ENCODE peak calls at places on chromosomes 12 and 14, in seven cellular contexts. Y, B, I, V, C, T and E are unnamed samples.

GRCh38 chr12:74021937-74022336 is 515.7 kb upstream of the ATXN7L3B start:
- DNase-seq in C (peak), I (peak), V (peak), Y (peak), B (peak), T (peak), E (no peak)

GRCh38 chr14:49972199-49972671 is 79.4 kb downstream of the ARF6 start:
- DNase-seq in B (no peak), Y (no peak), T (no peak), V (peak), I (peak), C (peak), E (no peak)

GRCh38 chr14:48970995-48971394 is 615.2 kb downstream of the RPS29 start:
- DNase-seq in C (no peak), V (peak), Y (no peak), T (no peak), B (no peak), I (no peak), E (no peak)

GRCh38 chr12:22543246-22544037 is 900 bp downstream of the C2CD5 start:
- DNase-seq in V (peak), Y (peak), C (peak), B (peak), I (peak), T (peak), E (no peak)

GRCh38 chr12:104712477-104712876 is 245.6 kb downstream of the SLC41A2 start:
- DNase-seq in C (no peak), B (no peak), I (no peak), T (no peak), Y (no peak), V (peak), E (no peak)

GRCh38 chr12:115023279-115023678 is 339.3 kb upstream of the TBX3 start:
- DNase-seq in T (no peak), B (no peak), V (peak), Y (no peak), I (no peak), C (no peak), E (no peak)

GRCh38 chr12:55736780-55737580 is 5.9 kb upstream of the GDF11 start:
- DNase-seq in Y (peak), B (peak), V (peak), C (peak), T (peak), I (peak), E (no peak)

GRCh38 chr12:131102991-131103609 is 149.4 kb downstream of the ADGRD1 start:
- DNase-seq in T (no peak), I (no peak), V (no peak), B (no peak), C (peak), Y (peak), E (peak)

GRCh38 chr12:8780389-8780788 is 42.0 kb upstream of the A2ML1 start:
- DNase-seq in C (no peak), Y (no peak), I (peak), T (no peak), V (peak), B (peak), E (no peak)
- TF ChIP-seq CTCF in C (no peak), Y (no peak), I (peak), T (no peak), V (peak), B (peak), E (peak)

GRCh38 chr12:53677612-53678133 is 1.8 kb upstream of the ATP5MC2 start:
- DNase-seq in B (no peak), I (no peak), Y (no peak), T (no peak), C (no peak), V (no peak), E (no peak)
- TF ChIP-seq CTCF in B (no peak), I (no peak), Y (no peak), T (no peak), C (no peak), V (no peak), E (no peak)

GRCh38 chr12:2683283-2684025 is 111.3 kb upstream of the FKBP4 start:
- DNase-seq in C (peak), T (no peak), I (no peak), B (no peak), V (no peak), Y (no peak), E (no peak)

GRCh38 chr12:2680676-2681039 is 114.1 kb upstream of the FKBP4 start:
- DNase-seq in V (no peak), Y (no peak), T (no peak), B (no peak), I (no peak), C (no peak), E (no peak)

GRCh38 chr12:2679816-2680675 is 114.7 kb upstream of the FKBP4 start:
- DNase-seq in B (no peak), I (no peak), Y (no peak), T (no peak), V (no peak), C (no peak), E (no peak)

GRCh38 chr12:2681426-2682205 is 113.2 kb upstream of the FKBP4 start:
- DNase-seq in V (no peak), C (no peak), T (no peak), I (no peak), B (no peak), Y (no peak), E (no peak)

GRCh38 chr12:2682301-2683282 is 112.2 kb upstream of the FKBP4 start:
- DNase-seq in V (peak), C (peak), Y (peak), B (peak), T (no peak), I (peak), E (no peak)
- TF ChIP-seq CTCF in V (peak), C (peak), Y (no peak), B (peak), T (peak), I (peak), E (peak)

GRCh38 chr12:18139254-18139653 is 49.3 kb upstream of the RERGL start:
- DNase-seq in Y (no peak), I (no peak), C (no peak), T (no peak), V (no peak), B (no peak), E (no peak)

GRCh38 chr12:18135509-18135908 is 45.5 kb upstream of the RERGL start:
- DNase-seq in T (no peak), B (no peak), V (peak), I (no peak), Y (no peak), C (no peak), E (no peak)

GRCh38 chr12:18140969-18141368 is 51.0 kb upstream of the RERGL start:
- DNase-seq in I (no peak), V (no peak), Y (no peak), T (no peak), C (no peak), B (no peak), E (no peak)

GRCh38 chr12:18141583-18141982 is 51.6 kb upstream of the RERGL start:
- DNase-seq in T (no peak), B (no peak), C (no peak), Y (no peak), V (peak), I (no peak), E (no peak)

GRCh38 chr12:18139989-18140596 is 50.1 kb upstream of the RERGL start:
- DNase-seq in C (no peak), I (peak), T (no peak), V (peak), B (peak), Y (no peak), E (no peak)
- TF ChIP-seq CTCF in C (peak), I (peak), T (peak), V (peak), B (peak), Y (peak), E (peak)

DNA sequence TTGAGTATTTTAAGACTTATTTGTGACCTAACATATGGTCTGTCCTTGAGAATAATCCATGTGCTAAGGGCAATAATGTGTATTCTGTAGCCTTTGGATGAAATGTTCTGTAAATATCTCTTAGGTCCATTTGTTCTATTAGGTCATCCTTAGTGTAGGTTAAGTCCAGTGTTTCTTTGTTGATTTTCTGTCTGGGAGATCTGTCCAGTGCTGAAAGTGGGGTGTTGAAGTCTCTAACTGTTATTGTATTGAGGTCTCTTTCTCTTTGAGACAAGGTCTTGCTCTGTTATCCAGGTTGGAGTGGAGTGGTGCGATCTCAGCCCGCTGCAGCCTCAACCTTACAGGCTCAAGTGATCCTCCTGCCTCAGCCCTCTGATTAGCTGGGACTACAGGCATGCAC is 108.0 kb downstream of the FIGNL2 start:
- DNase-seq in Y (no peak), B (no peak), C (no peak), V (no peak), I (no peak), T (no peak), E (no peak)
- TF ChIP-seq CTCF in Y (no peak), B (no peak), C (no peak), V (no peak), I (no peak), T (no peak), E (no peak)

GRCh38 chr12:95963104-95963503 is 20.0 kb downstream of the AMDHD1 start:
- DNase-seq in I (peak), B (no peak), V (no peak), C (no peak), T (no peak), Y (no peak), E (no peak)
- TF ChIP-seq CTCF in I (peak), B (no peak), V (no peak), C (no peak), T (no peak), Y (no peak), E (peak)

GRCh38 chr14:61694830-61695694 is at the start of gene HIF1A:
- DNase-seq in Y (peak), T (peak), C (peak), B (peak), V (peak), I (peak), E (peak)
- TF ChIP-seq CTCF in Y (no peak), T (no peak), C (no peak), B (no peak), V (peak), I (peak), E (no peak)

DNA sequence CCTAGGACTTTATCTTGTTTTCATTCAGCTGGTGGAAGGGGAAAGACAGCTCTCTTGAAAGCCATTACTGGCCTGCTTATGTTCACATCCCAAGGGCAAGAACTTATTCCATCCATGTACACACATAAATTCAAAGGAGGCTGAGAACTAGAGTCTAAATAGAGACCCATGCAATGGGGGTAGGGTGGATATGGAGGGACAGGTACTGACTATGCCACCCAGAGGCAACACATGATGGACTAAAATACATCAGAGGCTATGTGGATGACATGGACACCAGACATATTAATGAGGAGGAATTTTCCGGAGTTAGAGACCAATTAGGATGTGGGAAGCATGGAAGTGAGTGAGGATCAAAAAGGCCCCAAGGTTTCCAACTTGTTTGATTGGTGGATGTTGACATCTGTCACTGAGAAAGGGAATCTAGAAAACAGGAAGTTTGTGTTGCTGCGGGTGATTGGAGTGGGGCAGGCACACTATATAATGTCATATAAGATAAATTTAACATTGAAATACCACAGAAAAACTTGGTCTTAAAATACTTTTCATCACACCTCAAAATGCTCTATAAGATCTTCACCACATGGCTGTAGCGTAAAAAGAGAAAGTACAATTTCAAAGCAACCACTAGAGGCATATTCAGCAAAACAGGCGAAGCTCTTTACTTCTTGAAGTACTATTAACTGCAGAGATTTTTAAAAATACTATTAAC is 130.4 kb downstream of the GRIP1 start:
- DNase-seq in V (peak), T (no peak), I (no peak), C (no peak), Y (no peak), B (no peak), E (no peak)
- TF ChIP-seq CTCF in V (peak), T (no peak), I (no peak), C (no peak), Y (no peak), B (peak), E (peak)

DNA sequence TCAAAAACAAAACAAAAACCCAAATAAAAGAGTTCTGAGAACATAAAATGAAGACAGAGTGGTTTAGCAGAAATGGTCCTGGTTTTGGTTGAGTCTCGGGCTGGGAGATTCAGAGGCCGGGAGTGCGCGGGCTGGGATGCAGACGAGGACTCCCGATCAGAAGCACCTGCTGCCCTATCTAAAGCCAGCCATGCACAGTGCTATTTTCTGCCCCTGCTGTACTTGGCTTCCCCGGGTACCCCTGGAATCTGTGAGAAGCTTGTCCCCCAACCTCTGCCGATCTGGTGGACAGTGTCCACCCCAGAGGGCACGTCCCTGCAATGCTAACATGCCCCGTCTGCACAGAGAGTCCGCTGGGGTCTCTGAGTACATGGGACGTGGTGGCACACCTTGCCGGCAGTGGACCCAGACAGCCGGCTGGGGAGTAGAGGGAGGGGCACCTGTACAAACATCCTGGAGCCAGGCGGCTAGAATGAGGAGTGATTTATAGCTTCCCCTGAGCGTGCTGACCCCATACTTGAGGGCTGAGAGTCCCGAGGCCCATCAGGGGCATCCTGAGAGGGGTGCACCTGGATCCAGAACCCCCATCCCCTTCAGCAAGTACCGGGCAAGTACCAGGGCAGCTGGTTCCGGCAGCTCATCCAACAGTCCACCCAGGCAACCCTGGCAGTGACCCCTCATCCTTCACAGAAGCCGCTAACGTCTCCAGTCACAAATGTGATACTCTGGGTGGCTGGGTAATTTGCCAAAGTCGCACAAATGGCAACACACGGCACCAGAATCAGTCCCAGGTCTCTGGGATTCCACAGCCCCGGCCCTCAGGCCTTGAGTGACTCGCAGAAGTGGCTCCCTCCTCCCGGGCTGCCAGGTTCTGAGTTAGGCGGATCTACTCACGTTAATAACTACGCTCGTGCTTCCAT is 37.1 kb downstream of the CHGA start:
- DNase-seq in B (no peak), I (no peak), T (peak), Y (no peak), V (no peak), C (no peak), E (no peak)
- TF ChIP-seq CTCF in B (no peak), I (no peak), T (no peak), Y (no peak), V (no peak), C (no peak), E (no peak)

GRCh38 chr14:105094193-105094907 is 29.1 kb upstream of the GPR132 start:
- DNase-seq in I (no peak), Y (no peak), V (no peak), C (no peak), T (no peak), B (no peak), E (no peak)

GRCh38 chr14:105095236-105095805 is 30.1 kb upstream of the GPR132 start:
- DNase-seq in T (no peak), C (no peak), B (no peak), V (no peak), I (no peak), Y (no peak), E (no peak)

GRCh38 chr14:105092124-105092911 is 27.1 kb upstream of the GPR132 start:
- DNase-seq in T (no peak), C (peak), B (peak), I (peak), Y (no peak), V (no peak), E (no peak)

GRCh38 chr14:105092912-105093425 is 27.7 kb upstream of the GPR132 start:
- DNase-seq in B (peak), C (peak), V (peak), T (no peak), I (peak), Y (no peak), E (peak)

DNA sequence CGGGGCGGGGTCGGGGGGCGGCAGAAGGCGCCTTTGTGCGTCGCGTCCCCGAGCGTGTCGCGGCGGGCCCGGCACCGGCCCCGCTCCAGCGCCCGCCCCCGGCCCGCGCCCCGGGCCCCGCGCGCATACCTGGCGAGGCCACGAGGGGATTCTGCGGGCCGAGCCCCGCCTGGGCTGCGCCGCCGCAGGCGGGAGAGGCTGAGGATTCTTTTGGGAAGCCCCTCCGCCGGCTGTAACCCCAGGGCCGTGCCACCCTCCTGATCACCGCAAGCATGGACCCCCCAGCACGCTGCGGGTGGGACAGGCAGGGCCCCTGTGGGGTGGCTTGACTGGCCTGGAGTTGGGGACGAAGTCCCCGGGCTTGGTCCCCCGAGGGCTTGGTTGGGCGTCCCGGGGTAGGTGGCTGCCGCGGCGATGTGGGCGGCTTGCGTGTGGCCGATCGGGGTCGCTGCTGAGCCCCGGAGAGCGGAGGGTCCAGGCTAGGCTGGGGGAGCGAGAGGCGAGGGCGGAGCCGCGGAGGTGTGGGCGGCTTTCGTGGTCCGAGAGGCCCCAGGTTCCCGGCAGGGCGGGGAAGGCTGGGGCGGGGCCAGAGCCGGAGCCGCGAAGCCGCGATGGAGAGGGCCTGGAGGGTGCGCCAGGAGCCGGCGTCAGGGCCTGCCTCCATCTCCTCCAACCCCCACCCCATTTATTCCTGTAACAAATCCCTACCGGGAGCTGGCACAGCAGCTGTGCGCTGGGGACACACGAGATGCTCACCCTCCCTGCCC is 28.4 kb upstream of the GPR132 start:
- DNase-seq in I (peak), B (peak), V (peak), C (peak), Y (peak), T (no peak), E (peak)
- TF ChIP-seq CTCF in I (peak), B (peak), V (peak), C (peak), Y (peak), T (peak), E (peak)